ENCODE peak calls at places on chromosomes 11 and 22, in five cellular contexts. One of them, this sample, is unnamed.

GRCh38 chr11:77602385-77603105 is 12.8 kb downstream of the AQP11 start:
- DNase-seq in mammary epithelial cell: peak; percentile 89
- DNase-seq in heart left ventricle: no peak
- DNase-seq in small intestine: peak; percentile 94
- DNase-seq in breast epithelium: no peak
- DNase-seq in this sample: peak; percentile 58

GRCh38 chr11:119684361-119685072 is 44.5 kb downstream of the NECTIN1 start:
- DNase-seq in heart left ventricle: peak; percentile 63
- DNase-seq in small intestine: no peak
- DNase-seq in mammary epithelial cell: peak; percentile 91
- DNase-seq in breast epithelium: no peak
- DNase-seq in this sample: no peak

GRCh38 chr22:16866167-16866566 is 41.0 kb upstream of the XKR3 start:
- DNase-seq in breast epithelium: no peak
- DNase-seq in small intestine: no peak
- DNase-seq in mammary epithelial cell: no peak
- DNase-seq in heart left ventricle: no peak
- DNase-seq in this sample: no peak

GRCh38 chr11:60852060-60852638 is 3.6 kb downstream of the PTGDR2 start:
- DNase-seq in breast epithelium: no peak
- DNase-seq in heart left ventricle: no peak
- DNase-seq in mammary epithelial cell: no peak
- DNase-seq in small intestine: peak; percentile 93
- DNase-seq in this sample: no peak

GRCh38 chr22:38398609-38399401 is 56.2 kb downstream of the KCNJ4 start:
- DNase-seq in breast epithelium: peak; percentile 86
- DNase-seq in mammary epithelial cell: peak; percentile 64
- DNase-seq in small intestine: peak; percentile 71
- DNase-seq in heart left ventricle: peak; percentile 87
- DNase-seq in this sample: peak; percentile 30

GRCh38 chr11:103683581-103683980 is 352.9 kb upstream of the DDI1 start:
- DNase-seq in small intestine: no peak
- DNase-seq in mammary epithelial cell: no peak
- DNase-seq in breast epithelium: no peak
- DNase-seq in heart left ventricle: no peak
- DNase-seq in this sample: no peak

GRCh38 chr11:762421-763072 is 14.7 kb downstream of the GATD1 start:
- DNase-seq in mammary epithelial cell: peak; percentile 87
- DNase-seq in breast epithelium: no peak
- DNase-seq in heart left ventricle: no peak
- DNase-seq in small intestine: peak; percentile 67
- DNase-seq in this sample: no peak

GRCh38 chr11:70467196-70468085 is 69.1 kb downstream of the CTTN start:
- DNase-seq in breast epithelium: no peak
- DNase-seq in heart left ventricle: no peak
- DNase-seq in small intestine: peak; percentile 52
- DNase-seq in mammary epithelial cell: peak; percentile 15
- DNase-seq in this sample: no peak

GRCh38 chr22:36569999-36570398 is 41.0 kb upstream of the EIF3D start:
- DNase-seq in small intestine: no peak
- DNase-seq in breast epithelium: no peak
- DNase-seq in heart left ventricle: no peak
- DNase-seq in mammary epithelial cell: peak; percentile 20
- DNase-seq in this sample: no peak

GRCh38 chr11:43367382-43368178 is 8.9 kb downstream of the TTC17 start:
- DNase-seq in small intestine: no peak
- DNase-seq in mammary epithelial cell: peak; percentile 21
- DNase-seq in heart left ventricle: no peak
- DNase-seq in breast epithelium: no peak
- DNase-seq in this sample: no peak

GRCh38 chr11:62266558-62266957 is 3.4 kb upstream of the SCGB2A2 start:
- DNase-seq in mammary epithelial cell: no peak
- DNase-seq in small intestine: no peak
- DNase-seq in heart left ventricle: no peak
- DNase-seq in breast epithelium: no peak
- DNase-seq in this sample: no peak

GRCh38 chr11:119335091-119335654 is 846 bp downstream of the RNF26 start:
- DNase-seq in small intestine: no peak
- DNase-seq in heart left ventricle: no peak
- DNase-seq in mammary epithelial cell: no peak
- DNase-seq in breast epithelium: no peak
- DNase-seq in this sample: no peak

GRCh38 chr11:65502274-65502851 is 3.5 kb downstream of the MALAT1 start:
- DNase-seq in heart left ventricle: peak; percentile 4
- DNase-seq in small intestine: peak; percentile 52
- DNase-seq in breast epithelium: no peak
- DNase-seq in mammary epithelial cell: no peak
- DNase-seq in this sample: no peak

GRCh38 chr22:24819941-24820461 is 14.0 kb downstream of the SGSM1 start:
- DNase-seq in breast epithelium: no peak
- DNase-seq in heart left ventricle: peak; percentile 77
- DNase-seq in small intestine: peak; percentile 32
- DNase-seq in mammary epithelial cell: no peak
- DNase-seq in this sample: no peak

GRCh38 chr11:3123316-3123715 is 41.8 kb downstream of the OSBPL5 start:
- DNase-seq in heart left ventricle: peak; percentile 88
- DNase-seq in breast epithelium: peak; percentile 79
- DNase-seq in mammary epithelial cell: no peak
- DNase-seq in small intestine: peak; percentile 33
- DNase-seq in this sample: no peak

GRCh38 chr11:60937144-60937527 is 12.9 kb downstream of the TMEM132A start:
- DNase-seq in mammary epithelial cell: no peak
- DNase-seq in small intestine: no peak
- DNase-seq in heart left ventricle: peak; percentile 61
- DNase-seq in breast epithelium: no peak
- DNase-seq in this sample: no peak

GRCh38 chr22:25062378-25063095 is 110.0 kb downstream of the KIAA1671 start:
- DNase-seq in small intestine: peak; percentile 62
- DNase-seq in heart left ventricle: no peak
- DNase-seq in breast epithelium: no peak
- DNase-seq in mammary epithelial cell: no peak
- DNase-seq in this sample: no peak

GRCh38 chr11:72072348-72072747 is 8.0 kb downstream of the NUMA1 start:
- DNase-seq in mammary epithelial cell: peak; percentile 70
- DNase-seq in breast epithelium: no peak
- DNase-seq in heart left ventricle: no peak
- DNase-seq in small intestine: peak; percentile 26
- DNase-seq in this sample: peak; percentile 36
- H3K4me3 ChIP-seq in mammary epithelial cell: no peak overlapping the region
- H3K4me3 ChIP-seq in breast epithelium: no peak overlapping the region
- H3K4me3 ChIP-seq in heart left ventricle: no peak overlapping the region
- H3K4me3 ChIP-seq in small intestine: no peak overlapping the region
- H3K4me3 ChIP-seq in this sample: no peak overlapping the region

GRCh38 chr22:40107756-40108437 is 69.8 kb upstream of the TNRC6B start:
- DNase-seq in mammary epithelial cell: peak; percentile 57
- DNase-seq in heart left ventricle: peak; percentile 58
- DNase-seq in small intestine: peak; percentile 64
- DNase-seq in breast epithelium: no peak
- DNase-seq in this sample: no peak
- H3K4me3 ChIP-seq in mammary epithelial cell: no peak overlapping the region
- H3K4me3 ChIP-seq in heart left ventricle: peak overlapping the region; percentile 54
- H3K4me3 ChIP-seq in small intestine: peak overlapping the region; percentile 14
- H3K4me3 ChIP-seq in breast epithelium: peak overlapping the region; percentile 12
- H3K4me3 ChIP-seq in this sample: peak overlapping the region; percentile 11

DNA sequence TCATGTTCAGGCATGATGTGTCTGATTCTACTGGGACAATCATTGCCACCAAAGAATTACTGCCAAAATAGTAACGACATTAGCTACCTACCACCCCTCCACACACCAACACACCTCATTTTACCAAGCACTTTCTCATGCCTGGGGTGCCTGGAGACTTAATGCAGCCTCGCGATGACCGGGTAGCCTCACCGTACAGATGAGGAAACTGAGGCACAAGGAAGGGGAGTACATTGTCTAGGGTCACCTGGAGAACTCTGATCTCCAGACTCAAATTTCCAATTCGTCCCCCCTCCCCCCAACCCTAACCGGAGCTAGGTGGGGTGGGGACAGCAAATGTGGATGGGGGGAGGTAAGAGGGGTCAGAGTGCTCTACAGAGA is 2.7 kb upstream of the RTN4RL2 start:
- DNase-seq in breast epithelium: no peak
- DNase-seq in heart left ventricle: no peak
- DNase-seq in small intestine: no peak
- DNase-seq in mammary epithelial cell: no peak
- DNase-seq in this sample: no peak
- H3K4me3 ChIP-seq in breast epithelium: no peak overlapping the region
- H3K4me3 ChIP-seq in heart left ventricle: no peak overlapping the region
- H3K4me3 ChIP-seq in small intestine: no peak overlapping the region
- H3K4me3 ChIP-seq in mammary epithelial cell: no peak overlapping the region
- H3K4me3 ChIP-seq in this sample: no peak overlapping the region

GRCh38 chr22:20298110-20298802 is 21.6 kb downstream of the DGCR6L start:
- DNase-seq in breast epithelium: no peak
- DNase-seq in mammary epithelial cell: peak; percentile 6
- DNase-seq in small intestine: peak; percentile 60
- DNase-seq in heart left ventricle: no peak
- DNase-seq in this sample: no peak

GRCh38 chr22:20302438-20303228 is 17.2 kb downstream of the DGCR6L start:
- DNase-seq in heart left ventricle: no peak
- DNase-seq in small intestine: no peak
- DNase-seq in mammary epithelial cell: no peak
- DNase-seq in breast epithelium: no peak
- DNase-seq in this sample: no peak

GRCh38 chr22:20298803-20299735 is 20.8 kb downstream of the DGCR6L start:
- DNase-seq in small intestine: peak; percentile 90
- DNase-seq in breast epithelium: peak; percentile 89
- DNase-seq in mammary epithelial cell: peak; percentile 77
- DNase-seq in heart left ventricle: peak; percentile 87
- DNase-seq in this sample: no peak

GRCh38 chr22:20297414-20298109 is 22.3 kb downstream of the DGCR6L start:
- DNase-seq in mammary epithelial cell: no peak
- DNase-seq in small intestine: no peak
- DNase-seq in breast epithelium: no peak
- DNase-seq in heart left ventricle: no peak
- DNase-seq in this sample: no peak

GRCh38 chr22:20299736-20300136 is 20.1 kb downstream of the DGCR6L start:
- DNase-seq in breast epithelium: no peak
- DNase-seq in heart left ventricle: no peak
- DNase-seq in small intestine: peak; percentile 57
- DNase-seq in mammary epithelial cell: peak; percentile 36
- DNase-seq in this sample: no peak
- H3K4me3 ChIP-seq in breast epithelium: peak overlapping the region; percentile 41
- H3K4me3 ChIP-seq in heart left ventricle: peak overlapping the region; percentile 62
- H3K4me3 ChIP-seq in small intestine: peak overlapping the region; percentile 59
- H3K4me3 ChIP-seq in mammary epithelial cell: peak overlapping the region; percentile 44
- H3K4me3 ChIP-seq in this sample: peak overlapping the region; percentile 47

This sample was measured in skeletal muscle cell.